ENCODE peak calls at places on chromosome 20, in seven cellular contexts. I, E, H, K, Q, P and X are unnamed samples.

GRCh38 chr20:61042501-61043385 is 209.3 kb upstream of the CDH4 start:
- DNase-seq in I (no peak), E (no peak), H (no peak), K (no peak), Q (no peak), P (no peak), X (no peak)

GRCh38 chr20:440636-441035 is 21.7 kb downstream of the TBC1D20 start:
- DNase-seq in I (no peak), E (no peak), H (peak), K (no peak), Q (no peak), P (no peak), X (peak)

GRCh38 chr20:61254881-61255589 is 3.0 kb downstream of the CDH4 start:
- DNase-seq in I (no peak), E (no peak), H (peak), K (no peak), Q (no peak), P (no peak), X (peak)

GRCh38 chr20:52103911-52104545 is 87.6 kb downstream of the ZFP64 start:
- DNase-seq in I (peak), E (peak), H (peak), K (peak), Q (no peak), P (no peak), X (peak)

GRCh38 chr20:19849341-19850189 is 91.5 kb downstream of the RIN2 start:
- DNase-seq in I (peak), E (no peak), H (no peak), K (no peak), Q (peak), P (no peak), X (no peak)

GRCh38 chr20:52494244-52494643 is 302.7 kb upstream of the ZFP64 start:
- DNase-seq in I (peak), E (no peak), H (peak), K (peak), Q (no peak), P (no peak), X (peak)

GRCh38 chr20:18157102-18157501 is 19.4 kb downstream of the KAT14 start:
- DNase-seq in I (no peak), E (no peak), H (no peak), K (no peak), Q (no peak), P (no peak), X (no peak)

GRCh38 chr20:24783631-24784492 is 165.2 kb upstream of the CST7 start:
- DNase-seq in I (no peak), E (peak), H (no peak), K (no peak), Q (no peak), P (no peak), X (no peak)

GRCh38 chr20:47351643-47352331 is 4.7 kb downstream of the ZMYND8 start:
- DNase-seq in I (peak), E (no peak), H (no peak), K (no peak), Q (no peak), P (no peak), X (no peak)

GRCh38 chr20:63750807-63751470 is 11.4 kb downstream of the SLC2A4RG start:
- DNase-seq in I (no peak), E (no peak), H (no peak), K (peak), Q (no peak), P (peak), X (no peak)

GRCh38 chr20:52190437-52191131 is 995 bp downstream of the ZFP64 start:
- DNase-seq in I (peak), E (no peak), H (peak), K (peak), Q (no peak), P (no peak), X (peak)

GRCh38 chr20:61752576-61752975 is 313.1 kb downstream of the TAF4 start:
- DNase-seq in I (no peak), E (no peak), H (no peak), K (no peak), Q (no peak), P (no peak), X (no peak)

GRCh38 chr20:3227511-3227910 is 11.5 kb downstream of the SLC4A11 start:
- DNase-seq in I (no peak), E (no peak), H (no peak), K (no peak), Q (no peak), P (no peak), X (no peak)

GRCh38 chr20:50390685-50391443 is 119.3 kb upstream of the PTPN1 start:
- DNase-seq in I (no peak), E (no peak), H (no peak), K (no peak), Q (no peak), P (no peak), X (no peak)

GRCh38 chr20:41003143-41003932 is 25.3 kb upstream of the TOP1 start:
- DNase-seq in I (peak), E (peak), H (peak), K (peak), Q (no peak), P (peak), X (peak)

GRCh38 chr20:19832875-19833274 is 74.8 kb downstream of the RIN2 start:
- DNase-seq in I (no peak), E (no peak), H (no peak), K (peak), Q (no peak), P (no peak), X (no peak)